ENCODE peak calls at places on chromosomes 7 and 10, in six cellular contexts. G is activated gamma-delta T cell; S is RKO; V is HCT116; C is activated T-cell treated with anti-CD3 and anti-CD28 coated beads, Interleukin-2, amount 50 U/mL, for 72 hours; M is AG09319. B is an unnamed sample.

GRCh38 chr7:100476903-100477870 is 1.8 kb downstream of the TSC22D4 start:
- DNase-seq in G (no peak), S (peak), V (no peak), C (peak), M (no peak), B (peak)

GRCh38 chr10:88851706-88852105 is at the start of gene ANKRD22:
- DNase-seq in G (no peak), S (no peak), V (peak), C (no peak), M (no peak), B (no peak)

GRCh38 chr10:4656576-4657194 is 169.3 kb upstream of the AKR1E2 start:
- DNase-seq in G (no peak), S (peak), V (peak), C (peak), M (no peak), B (peak)

GRCh38 chr7:6385110-6385792 is 62.5 kb downstream of the DAGLB start:
- DNase-seq in G (no peak), S (peak), V (peak), C (no peak), M (peak), B (no peak)

GRCh38 chr7:116455499-116455898 is 44.0 kb upstream of the CAV2 start:
- DNase-seq in G (no peak), S (no peak), V (no peak), C (no peak), M (no peak), B (no peak)

GRCh38 chr7:136709876-136710275 is 158.6 kb upstream of the CHRM2 start:
- DNase-seq in G (no peak), S (no peak), V (no peak), C (no peak), M (no peak), B (no peak)

GRCh38 chr7:12737836-12738235 is 50.4 kb downstream of the ARL4A start:
- DNase-seq in G (no peak), S (no peak), V (no peak), C (no peak), M (no peak), B (no peak)

GRCh38 chr7:40780431-40780830 is 645.6 kb downstream of the SUGCT start:
- DNase-seq in G (no peak), S (no peak), V (no peak), C (no peak), M (no peak), B (no peak)

GRCh38 chr10:48469516-48470020 is 135.3 kb downstream of the ARHGAP22 start:
- DNase-seq in G (no peak), S (no peak), V (no peak), C (no peak), M (no peak), B (no peak)

GRCh38 chr10:10891437-10891836 is 126.2 kb upstream of the CELF2 start:
- DNase-seq in G (no peak), S (peak), V (no peak), C (no peak), M (peak), B (no peak)

GRCh38 chr7:88344956-88345832 is 38.5 kb upstream of the STEAP4 start:
- DNase-seq in G (no peak), S (peak), V (peak), C (peak), M (no peak), B (no peak)

GRCh38 chr10:44954962-44955361 is 4.6 kb upstream of the RASSF4 start:
- DNase-seq in G (no peak), S (no peak), V (no peak), C (no peak), M (no peak), B (no peak)

GRCh38 chr10:96456296-96456840 is 57.4 kb downstream of the TLL2 start:
- DNase-seq in G (no peak), S (no peak), V (no peak), C (no peak), M (no peak), B (no peak)

B was measured in GM13976.